ENCODE peak calls at places on chromosomes 13 and 19, in nine cellular contexts. J is heart left ventricle, U is uterus, H is psoas muscle, X is pancreas, S is brain microvascular endothelial cell, K is WERI-Rb-1, M is K562, Q is cardiac muscle cell. D is an unnamed sample. For H3K36me3, the result is how much of the 10 kb centered on the place peaks cover.

GRCh38 chr19:28960986-28961705 is 251.8 kb downstream of the UQCRFS1 start:
- DNase-seq in J (no peak), U (no peak), H (no peak), X (no peak), S (peak), K (no peak), M (no peak), Q (peak), D (no peak)

GRCh38 chr19:7545904-7546303 is 10.4 kb downstream of the PNPLA6 start:
- DNase-seq in J (no peak), U (no peak), H (no peak), X (no peak), S (no peak), K (no peak), M (no peak), Q (no peak), D (no peak)

GRCh38 chr13:64928704-64929499 is 2301.2 kb downstream of the PCDH9 start:
- DNase-seq in J (no peak), U (no peak), H (no peak), X (no peak), S (peak), K (no peak), M (no peak), Q (peak), D (no peak)

GRCh38 chr13:49869514-49869913 is 66.6 kb downstream of the SPRYD7 start:
- DNase-seq in J (no peak), U (no peak), H (no peak), X (no peak), S (peak), K (peak), M (peak), Q (peak), D (no peak)

GRCh38 chr13:23755040-23755439 is 134.2 kb downstream of the MIPEP start:
- DNase-seq in J (no peak), U (no peak), H (no peak), X (no peak), S (no peak), K (no peak), M (no peak), Q (no peak), D (no peak)

GRCh38 chr13:68050746-68051145 is 820.6 kb upstream of the PCDH9 start:
- DNase-seq in J (no peak), U (no peak), H (no peak), X (no peak), S (no peak), K (no peak), M (no peak), Q (no peak), D (no peak)

GRCh38 chr19:33957804-33958203 is 161.1 kb downstream of the KCTD15 start:
- DNase-seq in J (no peak), U (no peak), H (no peak), X (no peak), S (no peak), K (no peak), M (no peak), Q (no peak), D (no peak)

GRCh38 chr13:80217614-80218456 is 123.1 kb downstream of the SPRY2 start:
- DNase-seq in J (no peak), U (no peak), H (no peak), X (no peak), S (peak), K (no peak), M (no peak), Q (peak), D (no peak)

GRCh38 chr19:53908106-53908932 is 759 bp upstream of the CACNG7 start:
- DNase-seq in J (no peak), U (peak), H (peak), X (no peak), S (peak), K (peak), M (peak), Q (peak), D (peak)

GRCh38 chr19:35781650-35782049 is 6.3 kb downstream of the ARHGAP33 start:
- DNase-seq in J (no peak), U (no peak), H (no peak), X (no peak), S (no peak), K (no peak), M (no peak), Q (no peak), D (no peak)

GRCh38 chr13:40528881-40529280 is 137.6 kb downstream of the FOXO1 start:
- DNase-seq in J (no peak), U (no peak), H (no peak), X (no peak), S (peak), K (no peak), M (no peak), Q (no peak), D (no peak)

GRCh38 chr19:39870171-39870971 is 24.2 kb upstream of the FBL start:
- DNase-seq in J (peak), U (no peak), H (no peak), X (no peak), S (no peak), K (peak), M (no peak), Q (no peak), D (no peak)

GRCh38 chr19:41249707-41250423 is 14.3 kb upstream of the HNRNPUL1 start:
- DNase-seq in J (no peak), U (no peak), H (no peak), X (no peak), S (no peak), K (peak), M (no peak), Q (no peak), D (no peak)

GRCh38 chr13:59126474-59126873 is 1037.3 kb downstream of the DIAPH3 start:
- DNase-seq in J (no peak), U (no peak), H (no peak), X (no peak), S (no peak), K (no peak), M (no peak), Q (no peak), D (no peak)

GRCh38 chr19:38670921-38671398 is 23.5 kb downstream of the ACTN4 start:
- DNase-seq in J (no peak), U (no peak), H (no peak), X (no peak), S (no peak), K (no peak), M (peak), Q (no peak), D (no peak)

GRCh38 chr13:69496951-69497350 is 610.7 kb upstream of the ATXN8OS start:
- DNase-seq in J (no peak), U (no peak), H (no peak), X (no peak), S (no peak), K (no peak), M (no peak), Q (no peak), D (no peak)

GRCh38 chr19:45692187-45693111 is at the start of gene QPCTL:
- DNase-seq in J (peak), U (peak), H (peak), X (peak), S (peak), K (peak), M (peak), Q (peak), D (peak)

GRCh38 chr19:543912-544608 is at the start of gene GZMM:
- DNase-seq in J (peak), U (no peak), H (no peak), X (no peak), S (no peak), K (no peak), M (peak), Q (no peak), D (no peak)

GRCh38 chr13:43023244-43023931 is at the start of gene DNAJC15:
- DNase-seq in J (peak), U (peak), H (peak), X (peak), S (peak), K (peak), M (peak), Q (peak), D (peak)

GRCh38 chr13:30744056-30744684 is 8.8 kb downstream of the ALOX5AP start:
- DNase-seq in J (no peak), U (no peak), H (no peak), X (no peak), S (peak), K (no peak), M (peak), Q (no peak), D (peak)

GRCh38 chr13:41960700-41961697 is at the start of gene VWA8:
- DNase-seq in J (peak), U (peak), H (peak), X (peak), S (peak), K (peak), M (peak), Q (peak), D (peak)

GRCh38 chr19:6754136-6754535 is 13.1 kb downstream of the SH2D3A start:
- DNase-seq in J (no peak), U (no peak), H (no peak), X (no peak), S (no peak), K (no peak), M (no peak), Q (no peak), D (no peak)

GRCh38 chr13:26601669-26602068 is 44.2 kb downstream of the WASF3 start:
- DNase-seq in J (no peak), U (no peak), H (no peak), X (no peak), S (peak), K (no peak), M (no peak), Q (peak), D (peak)

DNA sequence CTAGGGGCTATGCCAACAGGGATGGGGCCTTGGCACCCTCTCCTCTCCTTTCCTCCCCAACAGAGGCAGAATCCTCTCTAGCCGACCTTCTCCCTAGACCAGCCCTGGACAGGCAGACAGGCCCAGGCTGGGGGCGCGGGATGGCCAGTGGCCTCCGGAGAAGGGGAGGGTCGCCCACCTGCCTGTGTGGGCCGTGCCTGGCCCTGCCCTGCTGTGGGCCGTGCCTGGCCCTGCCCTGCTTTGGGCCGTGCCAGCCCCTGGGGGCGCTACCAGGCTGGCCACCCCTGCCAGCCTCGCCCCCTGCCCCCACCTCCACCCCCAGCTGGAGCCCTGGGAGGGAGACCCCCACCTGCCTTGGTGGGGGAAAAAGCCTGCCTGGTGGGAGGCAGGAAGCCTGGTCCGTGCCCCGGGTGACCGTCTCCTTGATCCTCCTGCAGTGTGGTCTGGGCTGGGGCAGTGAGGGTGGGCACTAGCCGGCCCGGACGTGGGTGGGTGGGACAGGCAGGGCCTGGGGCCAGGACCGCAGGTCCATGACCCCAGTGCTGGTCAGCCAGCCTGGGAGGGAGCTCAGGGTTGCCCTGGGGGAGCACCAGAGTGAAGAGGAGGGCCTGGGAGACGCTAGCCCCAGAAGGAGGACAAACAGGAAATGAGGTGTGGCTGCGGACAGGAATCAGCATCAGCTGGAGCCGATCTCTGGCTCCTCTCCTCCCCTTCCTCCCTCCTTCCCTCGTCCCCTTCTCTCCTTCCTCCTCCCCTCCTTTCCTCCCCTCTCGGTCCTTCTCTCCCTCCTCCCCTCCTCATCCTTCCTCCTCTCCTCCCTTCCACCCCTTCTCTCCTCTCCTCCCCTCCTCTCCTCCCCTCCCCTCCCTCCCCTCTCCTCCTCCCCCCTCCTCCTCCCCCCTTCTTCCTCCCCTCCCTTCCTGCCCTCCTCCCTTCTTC is 5.1 kb upstream of the MKNK2 start:
- DNase-seq in J (peak), U (peak), H (peak), X (no peak), S (no peak), K (no peak), M (peak), Q (peak), D (peak)
- TF ChIP-seq CTCF in J (no peak), U (no peak), H (no peak), X (no peak), S (peak), K (no peak), M (no peak), Q (no peak), D (peak)

GRCh38 chr19:18226956-18227780 is 930 bp upstream of the PDE4C start:
- DNase-seq in J (no peak), U (no peak), H (no peak), X (no peak), S (no peak), K (no peak), M (no peak), Q (no peak), D (peak)
- H3K4me3 ChIP-seq in J (no peak), U (no peak), H (no peak), X (no peak), S (no peak), K (no peak), M (no peak), Q (no peak), D (no peak)

GRCh38 chr13:63189712-63190111 is 1774.1 kb upstream of the PCDH20 start:
- DNase-seq in J (no peak), U (no peak), H (no peak), X (no peak), S (no peak), K (no peak), M (no peak), Q (no peak), D (no peak)

GRCh38 chr13:63190742-63191141 is 1775.1 kb upstream of the PCDH20 start:
- DNase-seq in J (no peak), U (no peak), H (no peak), X (no peak), S (peak), K (no peak), M (no peak), Q (peak), D (no peak)

GRCh38 chr13:63184693-63185092 is 1769.0 kb upstream of the PCDH20 start:
- DNase-seq in J (no peak), U (no peak), H (no peak), X (no peak), S (peak), K (no peak), M (no peak), Q (peak), D (no peak)

GRCh38 chr13:63190219-63190618 is 1774.6 kb upstream of the PCDH20 start:
- DNase-seq in J (no peak), U (no peak), H (no peak), X (no peak), S (no peak), K (no peak), M (no peak), Q (no peak), D (no peak)
- H3K36me3 ChIP-seq in J (under half), U (under half), H (under half), X (under half), S (under half), K (under half), M (under half), Q (under half), D (under half)

GRCh38 chr19:3344608-3345598 is 21.5 kb upstream of the NFIC start:
- DNase-seq in J (peak), U (peak), H (no peak), X (no peak), S (no peak), K (no peak), M (no peak), Q (no peak), D (no peak)
- TF ChIP-seq CTCF in J (no peak), U (no peak), H (no peak), X (no peak), S (no peak), K (no peak), M (no peak), Q (no peak), D (no peak)

GRCh38 chr19:3370728-3371591 is 4.6 kb downstream of the NFIC start:
- DNase-seq in J (no peak), U (no peak), H (peak), X (no peak), S (no peak), K (no peak), M (no peak), Q (no peak), D (no peak)
- H3K4me3 ChIP-seq in J (no peak), U (peak), H (peak), X (no peak), S (no peak), K (no peak), M (no peak), Q (no peak), D (no peak)

GRCh38 chr19:48469056-48469881 is at the start of gene CYTH2:
- DNase-seq in J (peak), U (peak), H (peak), X (peak), S (peak), K (peak), M (peak), Q (peak), D (peak)

GRCh38 chr19:48468806-48469055 is 438 bp upstream of the CYTH2 start:
- DNase-seq in J (no peak), U (no peak), H (no peak), X (no peak), S (no peak), K (no peak), M (no peak), Q (no peak), D (no peak)

GRCh38 chr19:48471836-48472235 is 2.7 kb downstream of the CYTH2 start:
- DNase-seq in J (no peak), U (no peak), H (no peak), X (no peak), S (no peak), K (no peak), M (no peak), Q (no peak), D (no peak)

GRCh38 chr19:48470856-48471255 is 1.7 kb downstream of the CYTH2 start:
- DNase-seq in J (no peak), U (no peak), H (no peak), X (no peak), S (no peak), K (no peak), M (no peak), Q (no peak), D (no peak)

GRCh38 chr19:48470281-48470680 is 1.1 kb downstream of the CYTH2 start:
- DNase-seq in J (peak), U (no peak), H (no peak), X (no peak), S (no peak), K (no peak), M (no peak), Q (no peak), D (no peak)
- H3K36me3 ChIP-seq in J (half or more), U (under half), H (half or more), X (under half), S (under half), K (half or more), M (half or more), Q (under half), D (under half)

DNA sequence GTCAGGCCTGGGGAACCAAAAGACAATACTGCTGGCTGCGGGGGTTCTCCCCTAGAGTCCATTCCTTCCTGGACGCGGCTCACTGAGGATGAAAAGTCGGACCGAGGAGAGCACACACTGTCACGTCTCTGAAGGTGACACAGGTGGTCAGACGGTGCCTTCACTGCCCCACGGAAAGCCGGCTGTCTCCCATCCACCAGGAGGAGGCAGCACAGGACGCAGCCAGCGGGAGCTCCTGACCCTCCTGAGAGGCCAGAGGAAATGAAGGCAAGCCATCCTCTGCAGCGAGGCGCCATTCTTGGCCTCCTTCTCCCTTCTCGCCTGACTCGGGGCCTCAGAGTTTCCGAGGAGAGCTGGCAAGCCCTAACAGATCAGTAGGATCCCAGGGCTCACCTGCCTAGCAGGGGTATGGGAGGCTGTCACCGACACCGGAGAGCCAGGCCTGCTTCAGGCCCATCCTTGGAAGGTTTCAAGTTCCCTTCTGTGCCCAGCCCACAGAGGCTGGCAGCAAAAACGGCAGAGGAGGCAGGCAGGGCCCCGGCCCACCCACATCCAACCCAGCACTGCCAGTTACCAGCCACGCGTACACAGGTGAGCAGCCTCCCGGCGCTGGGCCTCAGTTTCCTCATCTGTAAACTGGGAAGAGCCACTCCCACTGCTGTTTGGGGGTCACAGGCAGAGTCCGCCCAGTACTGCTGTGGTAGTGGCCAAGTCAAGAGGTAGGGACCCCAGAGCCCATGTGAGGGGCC is 4.5 kb downstream of the REXO1 start:
- DNase-seq in J (no peak), U (no peak), H (no peak), X (no peak), S (no peak), K (no peak), M (no peak), Q (no peak), D (no peak)
- TF ChIP-seq CTCF in J (no peak), U (no peak), H (no peak), X (no peak), S (peak), K (peak), M (peak), Q (no peak), D (no peak)

DNA sequence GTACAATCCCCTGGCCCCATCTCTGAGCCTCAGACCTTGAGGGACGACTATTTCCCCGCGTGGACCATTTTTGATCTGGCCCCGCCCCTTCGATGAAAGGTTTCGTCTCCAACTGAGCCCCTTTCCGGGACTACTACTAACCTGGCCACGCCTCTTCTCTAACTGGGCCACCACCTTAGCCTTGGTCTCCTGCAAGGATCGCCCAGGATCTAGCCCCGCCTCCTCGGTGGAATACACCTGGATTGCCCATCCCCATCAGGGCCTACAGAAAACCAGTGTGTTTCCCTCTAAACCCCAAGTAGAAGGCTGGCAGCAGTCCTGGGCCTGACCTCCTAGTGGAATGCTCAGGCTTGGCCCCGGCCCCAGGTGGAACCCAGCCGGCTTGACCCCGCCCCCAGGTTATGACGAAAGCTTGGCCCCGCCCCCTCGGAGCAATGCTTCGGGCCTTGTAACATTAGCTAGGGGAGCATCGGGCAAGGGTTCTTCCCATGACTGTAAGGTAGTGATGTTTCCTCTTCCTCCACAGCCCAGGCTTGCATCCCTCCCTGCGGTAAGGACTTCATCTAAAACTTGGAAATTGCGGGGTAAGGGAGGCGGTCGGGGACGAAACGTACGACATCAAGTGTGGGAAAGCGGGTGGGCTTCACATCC is 9.1 kb downstream of the SPACA6 start:
- DNase-seq in J (peak), U (peak), H (peak), X (peak), S (no peak), K (no peak), M (peak), Q (peak), D (no peak)
- H3K4me3 ChIP-seq in J (no peak), U (no peak), H (no peak), X (peak), S (no peak), K (no peak), M (peak), Q (no peak), D (no peak)

D was measured in GM06990.